ENCODE peak calls at places on chromosomes 6 and 20, in five cellular contexts. L is dorsolateral prefrontal cortex, D is cardiac muscle cell, R is heart left ventricle, N is left lung. Q is an unnamed sample.

GRCh38 chr6:2688416-2689064 is 62.2 kb downstream of the MYLK4 start:
- DNase-seq in L (no peak), D (peak), R (no peak), N (no peak), Q (peak)

GRCh38 chr6:11224252-11224965 is 8.1 kb downstream of the NEDD9 start:
- DNase-seq in L (no peak), D (peak), R (no peak), N (no peak), Q (no peak)

GRCh38 chr6:25441658-25442276 is 162.6 kb downstream of the CARMIL1 start:
- DNase-seq in L (no peak), D (no peak), R (no peak), N (no peak), Q (no peak)

GRCh38 chr6:45608252-45608911 is 230.6 kb upstream of the SUPT3H start:
- DNase-seq in L (no peak), D (peak), R (no peak), N (no peak), Q (no peak)

GRCh38 chr20:32524871-32525501 is 60.1 kb downstream of the NOL4L start:
- DNase-seq in L (peak), D (no peak), R (peak), N (peak), Q (no peak)

GRCh38 chr6:27865952-27866369 is 46.2 kb downstream of the OR2B2 start:
- DNase-seq in L (no peak), D (peak), R (no peak), N (no peak), Q (no peak)

GRCh38 chr6:139370047-139370706 is 4.3 kb downstream of the CITED2 start:
- DNase-seq in L (peak), D (peak), R (no peak), N (no peak), Q (no peak)

GRCh38 chr6:168941036-168941435 is 312.6 kb downstream of the THBS2 start:
- DNase-seq in L (no peak), D (peak), R (no peak), N (no peak), Q (no peak)

GRCh38 chr20:50445367-50446151 is 64.6 kb upstream of the PTPN1 start:
- DNase-seq in L (no peak), D (no peak), R (no peak), N (no peak), Q (no peak)

GRCh38 chr20:38692436-38693411 is 31.6 kb upstream of the SLC32A1 start:
- DNase-seq in L (peak), D (peak), R (peak), N (no peak), Q (peak)

GRCh38 chr20:63122626-63123025 is 93.3 kb downstream of the YTHDF1 start:
- DNase-seq in L (no peak), D (no peak), R (peak), N (no peak), Q (no peak)

GRCh38 chr6:56954389-56955170 is at the start of gene BEND6:
- DNase-seq in L (peak), D (peak), R (peak), N (peak), Q (no peak)

GRCh38 chr6:156402227-156402626 is 375.0 kb upstream of the ARID1B start:
- DNase-seq in L (no peak), D (no peak), R (no peak), N (no peak), Q (no peak)

GRCh38 chr6:144149894-144150672 is at the start of gene STX11:
- DNase-seq in L (no peak), D (peak), R (peak), N (peak), Q (no peak)
- TF ChIP-seq CTCF in L (no peak), D (no peak), R (no peak), N (no peak), Q (no peak)

GRCh38 chr6:170298688-170299087 is 7.8 kb upstream of the DLL1 start:
- DNase-seq in L (no peak), D (no peak), R (no peak), N (no peak), Q (no peak)

GRCh38 chr6:170296423-170296745 is 5.5 kb upstream of the DLL1 start:
- DNase-seq in L (no peak), D (no peak), R (no peak), N (no peak), Q (no peak)

GRCh38 chr6:170297577-170298330 is 6.9 kb upstream of the DLL1 start:
- DNase-seq in L (no peak), D (no peak), R (no peak), N (no peak), Q (no peak)

GRCh38 chr6:170295519-170296422 is 4.9 kb upstream of the DLL1 start:
- DNase-seq in L (no peak), D (no peak), R (peak), N (peak), Q (no peak)

DNA sequence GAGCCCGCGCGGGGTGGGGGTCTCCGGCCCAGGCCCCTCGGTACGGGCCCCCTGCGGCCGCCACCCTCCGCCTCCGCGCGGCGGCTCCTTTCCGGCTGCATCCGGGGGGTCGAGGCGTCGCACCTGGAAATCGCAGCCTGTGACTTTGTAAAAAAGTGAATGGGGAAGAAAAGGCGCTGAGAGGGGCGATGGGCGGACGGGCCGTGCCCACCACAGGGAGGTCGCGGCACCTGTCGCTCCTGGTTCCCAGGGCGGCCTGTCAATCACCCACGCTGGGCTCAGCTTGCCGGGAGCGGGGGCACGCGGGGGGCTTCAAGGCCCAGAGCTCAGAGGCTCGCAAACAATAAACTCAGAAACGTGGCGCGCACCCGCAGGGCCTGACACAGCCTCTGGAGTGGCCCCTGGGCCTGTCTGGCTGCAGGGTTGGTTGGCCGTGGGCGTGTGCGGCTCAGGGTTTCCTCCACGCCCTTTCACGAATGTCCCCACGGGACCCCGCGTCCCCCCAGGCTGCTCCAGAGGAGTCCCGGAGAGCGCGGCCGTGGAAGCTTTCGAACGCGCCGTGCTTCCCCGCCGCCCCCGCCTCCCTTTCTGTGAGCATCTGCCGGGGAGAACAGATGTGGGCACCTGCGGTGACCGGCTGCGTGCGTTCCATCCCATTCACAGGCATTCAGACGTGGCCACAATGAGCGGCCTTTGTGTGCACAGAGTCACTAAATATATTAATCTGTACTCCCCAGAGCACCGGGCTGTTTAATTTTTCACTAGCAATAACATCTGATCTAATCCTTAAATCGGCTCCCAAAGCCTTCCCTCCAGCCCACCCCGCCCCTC is 6.1 kb upstream of the DLL1 start:
- DNase-seq in L (no peak), D (no peak), R (no peak), N (no peak), Q (no peak)
- H3K4me3 ChIP-seq in L (peak), D (peak), R (no peak), N (no peak), Q (no peak)

GRCh38 chr6:119355890-119356289 is 6.3 kb upstream of the MAN1A1 start:
- DNase-seq in L (no peak), D (no peak), R (no peak), N (no peak), Q (no peak)

GRCh38 chr6:119350202-119351004 is 842 bp upstream of the MAN1A1 start:
- DNase-seq in L (no peak), D (peak), R (no peak), N (no peak), Q (no peak)

GRCh38 chr6:119353696-119354095 is 4.1 kb upstream of the MAN1A1 start:
- DNase-seq in L (no peak), D (no peak), R (no peak), N (no peak), Q (no peak)

GRCh38 chr6:119351005-119351394 is 1.4 kb upstream of the MAN1A1 start:
- DNase-seq in L (no peak), D (peak), R (no peak), N (no peak), Q (peak)

DNA sequence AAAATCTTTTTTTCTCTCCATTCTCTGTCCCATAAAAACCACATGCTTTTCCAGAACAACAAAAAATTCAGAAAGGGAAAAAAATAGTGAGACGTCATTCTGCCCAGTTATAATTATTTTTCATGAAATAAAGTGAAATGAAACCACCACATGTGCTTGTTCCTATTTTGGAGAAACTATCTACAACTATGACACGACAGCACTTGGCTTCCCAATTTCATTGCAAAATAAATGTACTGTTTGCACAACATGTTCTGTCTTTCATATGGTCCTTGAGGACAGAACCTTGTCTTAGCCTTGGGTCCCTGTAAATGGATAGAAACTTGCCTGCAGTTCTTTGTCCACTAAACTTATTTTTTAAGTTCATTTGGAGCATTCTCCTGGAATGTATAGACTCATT is 5.6 kb upstream of the MAN1A1 start:
- DNase-seq in L (no peak), D (peak), R (no peak), N (no peak), Q (no peak)
- TF ChIP-seq CTCF in L (no peak), D (no peak), R (no peak), N (no peak), Q (no peak)

DNA sequence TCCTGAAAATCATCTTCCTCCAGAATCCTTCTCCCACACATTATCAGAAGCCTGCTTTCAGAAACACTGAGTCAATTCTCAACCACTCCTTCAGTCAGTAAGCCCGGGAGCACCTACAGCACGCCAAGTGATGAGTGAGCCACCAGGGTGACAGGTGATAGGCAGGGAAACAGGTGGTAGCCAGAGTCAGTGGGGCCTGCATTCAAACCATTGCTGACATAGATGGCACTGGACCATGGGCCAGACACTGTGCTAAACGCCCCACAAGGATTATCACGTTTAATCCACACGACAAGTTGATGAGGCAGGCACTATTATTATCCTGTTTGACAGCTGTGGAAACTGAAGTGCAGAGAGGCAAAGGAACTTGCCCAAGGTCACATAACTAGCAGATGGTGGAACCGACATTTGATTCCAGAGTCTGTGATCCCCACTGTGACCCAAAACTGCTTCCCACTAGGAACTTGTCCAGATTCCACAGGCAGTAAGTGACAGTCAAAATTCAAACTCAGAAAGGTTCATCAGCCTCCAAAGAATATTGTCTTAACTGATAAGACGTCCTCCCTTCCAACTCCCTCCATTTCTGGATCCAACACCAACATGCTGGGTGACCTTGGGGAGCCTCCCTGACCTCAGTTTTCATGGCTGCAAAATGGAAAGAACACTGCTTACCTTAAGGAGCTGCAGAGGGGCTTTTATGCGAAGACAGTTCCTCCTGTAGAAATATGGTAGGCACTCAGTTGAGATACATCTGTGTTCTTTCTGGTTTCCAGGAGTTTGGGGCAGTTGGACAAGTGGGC is 23.9 kb upstream of the TOP1 start:
- DNase-seq in L (no peak), D (no peak), R (no peak), N (no peak), Q (peak)
- H3K4me3 ChIP-seq in L (no peak), D (no peak), R (no peak), N (peak), Q (peak)

GRCh38 chr6:73943401-73943800 is 247.4 kb downstream of the CD109 start:
- DNase-seq in L (no peak), D (no peak), R (no peak), N (no peak), Q (no peak)

GRCh38 chr6:73943930-73944652 is 248.1 kb downstream of the CD109 start:
- DNase-seq in L (no peak), D (no peak), R (no peak), N (no peak), Q (no peak)

GRCh38 chr6:73937805-73938204 is 241.8 kb downstream of the CD109 start:
- DNase-seq in L (no peak), D (no peak), R (no peak), N (no peak), Q (no peak)

GRCh38 chr6:73941892-73942291 is 245.9 kb downstream of the CD109 start:
- DNase-seq in L (no peak), D (no peak), R (no peak), N (no peak), Q (no peak)

GRCh38 chr6:73942581-73942980 is 246.6 kb downstream of the CD109 start:
- DNase-seq in L (no peak), D (no peak), R (no peak), N (no peak), Q (peak)
- TF ChIP-seq CTCF in L (no peak), D (no peak), R (no peak), N (no peak), Q (peak)

GRCh38 chr20:43723735-43724134 is 3.1 kb downstream of the GTSF1L start:
- DNase-seq in L (no peak), D (no peak), R (no peak), N (no peak), Q (no peak)
- H3K4me3 ChIP-seq in L (no peak), D (no peak), R (no peak), N (no peak), Q (no peak)

GRCh38 chr6:136783021-136783420 is 9.3 kb downstream of the MAP3K5 start:
- DNase-seq in L (no peak), D (no peak), R (no peak), N (no peak), Q (no peak)

GRCh38 chr6:136782021-136782770 is 10.1 kb downstream of the MAP3K5 start:
- DNase-seq in L (no peak), D (peak), R (no peak), N (no peak), Q (no peak)

GRCh38 chr6:136784910-136785746 is 7.1 kb downstream of the MAP3K5 start:
- DNase-seq in L (no peak), D (peak), R (peak), N (peak), Q (no peak)

GRCh38 chr6:136784271-136784664 is 8.0 kb downstream of the MAP3K5 start:
- DNase-seq in L (peak), D (no peak), R (no peak), N (no peak), Q (no peak)

DNA sequence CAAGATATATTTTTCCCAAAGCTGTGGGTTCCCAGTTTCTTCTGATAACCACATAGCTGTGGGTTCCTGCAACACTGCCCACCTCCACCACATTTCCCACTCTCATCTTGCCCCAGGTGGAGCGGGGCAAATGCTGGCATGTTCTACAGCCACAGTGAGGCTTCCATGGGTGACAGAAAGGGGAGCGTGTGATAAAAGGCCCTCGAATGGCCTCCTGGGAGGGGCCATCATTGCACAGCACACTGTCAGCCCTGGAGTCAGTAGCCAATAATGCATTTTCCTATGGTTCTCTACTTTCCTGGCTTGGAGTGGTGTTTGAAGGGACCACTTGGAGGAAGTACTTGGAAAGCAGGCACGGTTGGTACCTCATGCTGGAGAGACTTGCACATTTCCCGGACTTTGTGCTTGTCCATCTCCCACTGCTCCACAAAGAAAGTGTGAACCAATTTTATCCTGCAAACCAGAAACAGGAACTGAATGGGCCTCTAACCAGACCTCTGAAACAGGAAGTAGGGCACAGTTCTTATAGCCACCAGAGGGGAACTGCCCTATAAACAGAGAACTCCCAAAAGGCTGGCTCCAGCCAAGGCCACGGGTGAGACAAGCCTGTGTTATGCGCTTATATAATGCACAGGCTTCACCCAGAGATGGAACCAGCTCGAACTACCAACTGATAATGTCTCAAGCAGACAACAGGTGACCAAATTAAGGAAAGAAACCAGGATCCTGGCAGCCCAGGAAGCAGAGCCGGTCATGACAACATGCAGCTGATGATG is 8.6 kb downstream of the MAP3K5 start:
- DNase-seq in L (no peak), D (no peak), R (peak), N (peak), Q (no peak)
- TF ChIP-seq CTCF in L (no peak), D (no peak), R (no peak), N (no peak), Q (no peak)

DNA sequence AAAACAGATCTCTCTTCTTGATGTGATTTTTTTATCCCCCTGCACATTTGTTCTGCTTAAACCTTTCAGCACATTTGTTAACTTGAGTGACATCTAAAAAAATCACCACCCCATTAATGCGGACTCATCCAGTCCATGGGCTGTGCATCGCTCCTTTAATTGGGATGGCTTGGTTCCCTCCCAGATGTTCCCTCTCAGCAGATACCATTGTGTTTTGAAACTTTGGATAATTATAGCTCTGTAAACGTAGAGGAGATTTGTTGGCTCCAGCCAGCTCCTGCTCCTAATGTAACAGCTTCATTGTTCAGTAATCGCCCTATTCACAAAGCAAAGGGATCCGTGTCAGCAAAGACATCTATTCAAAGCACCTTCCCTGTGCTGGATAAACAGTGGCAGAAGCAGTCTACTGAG is 323.8 kb downstream of the CD83 start:
- DNase-seq in L (no peak), D (peak), R (peak), N (no peak), Q (no peak)
- H3K4me3 ChIP-seq in L (no peak), D (no peak), R (no peak), N (no peak), Q (no peak)

DNA sequence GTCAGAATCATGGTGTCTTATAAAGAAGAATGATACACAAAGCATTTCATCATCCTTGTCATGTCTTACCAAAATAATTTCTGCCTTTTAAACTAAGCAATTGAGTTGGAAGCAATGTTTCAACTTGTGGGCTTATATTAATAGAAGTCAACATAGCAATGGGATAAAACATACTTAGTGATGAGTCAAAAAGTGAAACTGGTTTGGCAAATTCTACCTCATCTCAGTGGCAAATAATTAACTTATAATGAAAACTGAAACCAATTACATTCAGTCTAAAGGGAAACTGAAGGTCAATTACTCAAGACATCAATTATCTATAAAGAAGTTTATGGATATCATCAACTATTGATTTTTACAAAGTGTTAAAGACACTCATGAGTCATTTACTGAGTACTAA is 463.8 kb downstream of the BMP2 start:
- DNase-seq in L (no peak), D (no peak), R (no peak), N (no peak), Q (no peak)
- TF ChIP-seq CTCF in L (no peak), D (no peak), R (no peak), N (no peak), Q (no peak)

GRCh38 chr20:56625837-56626236 is 3.3 kb upstream of the TFAP2C start:
- DNase-seq in L (no peak), D (no peak), R (no peak), N (no peak), Q (no peak)

GRCh38 chr20:56626367-56627121 is 2.6 kb upstream of the TFAP2C start:
- DNase-seq in L (no peak), D (peak), R (no peak), N (peak), Q (no peak)

GRCh38 chr20:56628873-56629463 is at the start of gene TFAP2C:
- DNase-seq in L (no peak), D (peak), R (peak), N (peak), Q (no peak)

GRCh38 chr20:56628015-56628872 is 862 bp upstream of the TFAP2C start:
- DNase-seq in L (no peak), D (peak), R (no peak), N (peak), Q (no peak)

GRCh38 chr20:56627122-56628014 is 1.7 kb upstream of the TFAP2C start:
- DNase-seq in L (no peak), D (no peak), R (no peak), N (no peak), Q (no peak)
- H3K4me3 ChIP-seq in L (no peak), D (no peak), R (no peak), N (no peak), Q (no peak)

Q was measured in retinal pigment epithelial cell.